ENCODE peak calls at places on chromosomes 4 and X, in five cellular contexts. One of them, this sample, is unnamed.

GRCh38 chrX:107632291-107632690 is 4.0 kb downstream of the PRPS1 start:
- DNase-seq in uterus: no peak
- DNase-seq in IMR-90: no peak
- DNase-seq in aorta: no peak
- DNase-seq in AG09309: no peak
- DNase-seq in this sample: no peak

GRCh38 chr4:120704529-120704928 is 218.0 kb downstream of the PRDM5 start:
- DNase-seq in uterus: no peak
- DNase-seq in IMR-90: no peak
- DNase-seq in aorta: no peak
- DNase-seq in AG09309: no peak
- DNase-seq in this sample: no peak

GRCh38 chrX:44094821-44095530 is 121.8 kb upstream of the NDP start:
- DNase-seq in uterus: no peak
- DNase-seq in IMR-90: no peak
- DNase-seq in aorta: no peak
- DNase-seq in AG09309: no peak
- DNase-seq in this sample: no peak

GRCh38 chrX:65985922-65986588 is 53.8 kb downstream of the VSIG4 start:
- DNase-seq in uterus: peak; percentile 12
- DNase-seq in IMR-90: peak; percentile 47
- DNase-seq in aorta: no peak
- DNase-seq in AG09309: no peak
- DNase-seq in this sample: peak; percentile 79

GRCh38 chrX:111103246-111103645 is 7.3 kb downstream of the PAK3 start:
- DNase-seq in uterus: peak; percentile 32
- DNase-seq in IMR-90: no peak
- DNase-seq in aorta: no peak
- DNase-seq in AG09309: no peak
- DNase-seq in this sample: no peak

GRCh38 chr4:10891866-10892265 is 207.3 kb upstream of the CLNK start:
- DNase-seq in uterus: no peak
- DNase-seq in IMR-90: no peak
- DNase-seq in aorta: no peak
- DNase-seq in AG09309: no peak
- DNase-seq in this sample: no peak

GRCh38 chr4:3031357-3032064 is 42.8 kb downstream of the HTT-AS start:
- DNase-seq in uterus: no peak
- DNase-seq in IMR-90: no peak
- DNase-seq in aorta: no peak
- DNase-seq in AG09309: no peak
- DNase-seq in this sample: no peak

GRCh38 chrX:40040686-40041461 is 56.9 kb downstream of the BCOR start:
- DNase-seq in uterus: no peak
- DNase-seq in IMR-90: no peak
- DNase-seq in aorta: peak; percentile 10
- DNase-seq in AG09309: no peak
- DNase-seq in this sample: no peak

GRCh38 chrX:42246814-42247213 is 323.5 kb upstream of the CASK start:
- DNase-seq in uterus: no peak
- DNase-seq in IMR-90: no peak
- DNase-seq in aorta: no peak
- DNase-seq in AG09309: no peak
- DNase-seq in this sample: peak; percentile 15

GRCh38 chr4:77007358-77008230 is 58.0 kb downstream of the SEPTIN11 start:
- DNase-seq in uterus: no peak
- DNase-seq in IMR-90: peak; percentile 83
- DNase-seq in aorta: no peak
- DNase-seq in AG09309: no peak
- DNase-seq in this sample: peak; percentile 72

GRCh38 chr4:40185830-40186664 is 10.8 kb upstream of the RHOH start:
- DNase-seq in uterus: no peak
- DNase-seq in IMR-90: peak; percentile 22
- DNase-seq in aorta: no peak
- DNase-seq in AG09309: peak; percentile 21
- DNase-seq in this sample: peak; percentile 54
- H3K4me3 ChIP-seq in uterus: no peak overlapping the region
- H3K4me3 ChIP-seq in IMR-90: no peak overlapping the region
- H3K4me3 ChIP-seq in aorta: no peak overlapping the region
- H3K4me3 ChIP-seq in AG09309: no peak overlapping the region
- H3K4me3 ChIP-seq in this sample: no peak overlapping the region

DNA sequence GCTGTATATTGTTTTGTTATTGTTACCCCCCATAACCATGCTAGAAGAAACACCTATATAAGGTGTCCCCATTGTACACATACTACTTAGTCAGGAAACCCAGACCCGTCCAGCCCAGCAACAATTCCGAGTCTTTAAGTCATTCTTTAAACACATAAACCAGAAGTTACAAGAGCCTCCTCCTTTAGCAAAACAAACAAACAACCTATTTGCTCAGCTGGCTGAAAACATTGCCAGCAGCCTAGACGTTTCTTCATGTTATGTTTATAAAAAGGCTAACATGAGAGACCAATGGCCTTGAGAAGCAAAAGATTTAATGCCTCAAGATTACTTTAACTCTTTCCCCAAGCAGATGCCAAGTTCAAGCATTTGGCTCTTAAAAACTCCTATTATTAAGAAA is 1.4 kb downstream of the ACOX3 start:
- DNase-seq in uterus: no peak
- DNase-seq in IMR-90: peak; percentile 61
- DNase-seq in aorta: no peak
- DNase-seq in AG09309: no peak
- DNase-seq in this sample: peak; percentile 54
- H3K4me3 ChIP-seq in uterus: no peak overlapping the region
- H3K4me3 ChIP-seq in IMR-90: no peak overlapping the region
- H3K4me3 ChIP-seq in aorta: no peak overlapping the region
- H3K4me3 ChIP-seq in AG09309: no peak overlapping the region
- H3K4me3 ChIP-seq in this sample: no peak overlapping the region

GRCh38 chr4:93828830-93829530 is 427 bp downstream of the ATOH1 start:
- DNase-seq in uterus: no peak
- DNase-seq in IMR-90: no peak
- DNase-seq in aorta: no peak
- DNase-seq in AG09309: no peak
- DNase-seq in this sample: no peak

GRCh38 chr4:93827272-93827947 is 1.1 kb upstream of the ATOH1 start:
- DNase-seq in uterus: no peak
- DNase-seq in IMR-90: no peak
- DNase-seq in aorta: no peak
- DNase-seq in AG09309: no peak
- DNase-seq in this sample: no peak

GRCh38 chr4:93829531-93830089 is 1.1 kb downstream of the ATOH1 start:
- DNase-seq in uterus: no peak
- DNase-seq in IMR-90: no peak
- DNase-seq in aorta: no peak
- DNase-seq in AG09309: no peak
- DNase-seq in this sample: no peak

GRCh38 chr4:93830090-93830818 is 1.7 kb downstream of the ATOH1 start:
- DNase-seq in uterus: no peak
- DNase-seq in IMR-90: no peak
- DNase-seq in aorta: no peak
- DNase-seq in AG09309: no peak
- DNase-seq in this sample: no peak

DNA sequence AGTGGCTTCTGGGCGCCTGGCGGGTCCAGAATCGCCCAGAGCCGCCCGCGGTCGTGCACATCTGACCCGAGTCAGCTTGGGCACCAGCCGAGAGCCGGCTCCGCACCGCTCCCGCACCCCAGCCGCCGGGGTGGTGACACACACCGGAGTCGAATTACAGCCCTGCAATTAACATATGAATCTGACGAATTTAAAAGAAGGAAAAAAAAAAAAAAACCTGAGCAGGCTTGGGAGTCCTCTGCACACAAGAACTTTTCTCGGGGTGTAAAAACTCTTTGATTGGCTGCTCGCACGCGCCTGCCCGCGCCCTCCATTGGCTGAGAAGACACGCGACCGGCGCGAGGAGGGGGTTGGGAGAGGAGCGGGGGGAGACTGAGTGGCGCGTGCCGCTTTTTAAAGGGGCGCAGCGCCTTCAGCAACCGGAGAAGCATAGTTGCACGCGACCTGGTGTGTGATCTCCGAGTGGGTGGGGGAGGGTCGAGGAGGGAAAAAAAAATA is at the start of gene ATOH1:
- DNase-seq in uterus: no peak
- DNase-seq in IMR-90: no peak
- DNase-seq in aorta: peak; percentile 69
- DNase-seq in AG09309: no peak
- DNase-seq in this sample: peak; percentile 44
- H3K4me3 ChIP-seq in uterus: no peak within 1 kb of the TSS
- H3K4me3 ChIP-seq in IMR-90: peak within 1 kb of the TSS; percentile 17
- H3K4me3 ChIP-seq in aorta: peak within 1 kb of the TSS; percentile 11
- H3K4me3 ChIP-seq in AG09309: no peak within 1 kb of the TSS
- H3K4me3 ChIP-seq in this sample: no peak within 1 kb of the TSS

GRCh38 chr4:7101692-7102515 is 34.0 kb upstream of the GRPEL1 start:
- DNase-seq in uterus: peak; percentile 80
- DNase-seq in IMR-90: peak; percentile 60
- DNase-seq in aorta: peak; percentile 88
- DNase-seq in AG09309: peak; percentile 16
- DNase-seq in this sample: peak; percentile 42

GRCh38 chr4:7103031-7103598 is 35.3 kb upstream of the GRPEL1 start:
- DNase-seq in uterus: peak; percentile 93
- DNase-seq in IMR-90: peak; percentile 35
- DNase-seq in aorta: peak; percentile 97
- DNase-seq in AG09309: no peak
- DNase-seq in this sample: peak; percentile 51

GRCh38 chr4:7105261-7105660 is 37.4 kb upstream of the GRPEL1 start:
- DNase-seq in uterus: no peak
- DNase-seq in IMR-90: peak; percentile 7
- DNase-seq in aorta: peak; percentile 75
- DNase-seq in AG09309: no peak
- DNase-seq in this sample: peak; percentile 12

GRCh38 chr4:7104366-7105031 is 36.6 kb upstream of the GRPEL1 start:
- DNase-seq in uterus: peak; percentile 11
- DNase-seq in IMR-90: no peak
- DNase-seq in aorta: peak; percentile 37
- DNase-seq in AG09309: no peak
- DNase-seq in this sample: no peak

GRCh38 chr4:7103599-7104365 is 35.9 kb upstream of the GRPEL1 start:
- DNase-seq in uterus: peak; percentile 80
- DNase-seq in IMR-90: peak; percentile 28
- DNase-seq in aorta: peak; percentile 90
- DNase-seq in AG09309: no peak
- DNase-seq in this sample: no peak
- H3K4me3 ChIP-seq in uterus: peak overlapping the region; percentile 40
- H3K4me3 ChIP-seq in IMR-90: peak overlapping the region; percentile 38
- H3K4me3 ChIP-seq in aorta: no peak overlapping the region
- H3K4me3 ChIP-seq in AG09309: peak overlapping the region; percentile 70
- H3K4me3 ChIP-seq in this sample: no peak overlapping the region

This sample was measured in bronchial epithelial cell.